ENCODE peak calls at places on chromosomes 1 and 21, in five cellular contexts. A is cardiac fibroblast, Y is WTC11, F is progenitor cell of endocrine pancreas, J is Calu3. O is an unnamed sample.

GRCh38 chr1:24199291-24199900 is 12.3 kb upstream of the IFNLR1 start:
- DNase-seq in Y (peak), J (peak), A (peak), F (peak), O (peak)

GRCh38 chr21:14773777-14774345 is 227.7 kb upstream of the SAMSN1 start:
- DNase-seq in J (peak), A (peak), Y (peak), F (no peak), O (peak)

GRCh38 chr1:83552820-83553219 is 446.1 kb downstream of the TTLL7 start:
- DNase-seq in J (no peak), F (no peak), A (no peak), Y (no peak), O (no peak)

GRCh38 chr1:166925791-166926483 is 49.4 kb downstream of the ILDR2 start:
- DNase-seq in A (peak), F (no peak), J (no peak), Y (no peak), O (no peak)

GRCh38 chr1:175314300-175314699 is 121.7 kb upstream of the KIAA0040 start:
- DNase-seq in F (no peak), A (no peak), Y (no peak), J (no peak), O (no peak)

GRCh38 chr1:47894718-47895393 is 102.3 kb downstream of the TRABD2B start:
- DNase-seq in Y (peak), J (peak), A (peak), F (no peak), O (no peak)

GRCh38 chr21:36535618-36536241 is 55.8 kb upstream of the CLDN14 start:
- DNase-seq in J (no peak), F (no peak), Y (no peak), A (no peak), O (no peak)

GRCh38 chr1:183675381-183675780 is 22.3 kb upstream of the APOBEC4 start:
- DNase-seq in J (no peak), F (no peak), A (no peak), Y (no peak), O (no peak)

GRCh38 chr1:109883248-109883955 is 27.2 kb upstream of the CSF1 start:
- DNase-seq in J (no peak), F (no peak), A (no peak), Y (no peak), O (no peak)

GRCh38 chr1:163296504-163296903 is 25.2 kb upstream of the NUF2 start:
- DNase-seq in A (no peak), F (no peak), Y (no peak), J (no peak), O (no peak)

GRCh38 chr1:53614231-53615021 is 124.5 kb downstream of the GLIS1 start:
- DNase-seq in F (no peak), Y (peak), J (no peak), A (no peak), O (no peak)

GRCh38 chr1:169486281-169486904 is 649 bp upstream of the SLC19A2 start:
- DNase-seq in J (no peak), F (no peak), Y (no peak), A (peak), O (no peak)

GRCh38 chr21:43362306-43362927 is 64.5 kb downstream of the SIK1 start:
- DNase-seq in Y (peak), A (peak), F (no peak), J (no peak), O (peak)

GRCh38 chr1:154866257-154866994 is 3.7 kb downstream of the KCNN3 start:
- DNase-seq in Y (no peak), F (no peak), A (peak), J (no peak), O (no peak)

GRCh38 chr1:243924588-243925349 is 74.7 kb upstream of the AKT3 start:
- DNase-seq in Y (no peak), A (peak), F (no peak), J (no peak), O (no peak)

GRCh38 chr1:102896286-102896685 is 212.0 kb downstream of the COL11A1 start:
- DNase-seq in F (no peak), Y (no peak), J (no peak), A (no peak), O (no peak)
- TF ChIP-seq CTCF in F (no peak), Y (no peak), J (no peak), A (no peak), O (no peak)

DNA sequence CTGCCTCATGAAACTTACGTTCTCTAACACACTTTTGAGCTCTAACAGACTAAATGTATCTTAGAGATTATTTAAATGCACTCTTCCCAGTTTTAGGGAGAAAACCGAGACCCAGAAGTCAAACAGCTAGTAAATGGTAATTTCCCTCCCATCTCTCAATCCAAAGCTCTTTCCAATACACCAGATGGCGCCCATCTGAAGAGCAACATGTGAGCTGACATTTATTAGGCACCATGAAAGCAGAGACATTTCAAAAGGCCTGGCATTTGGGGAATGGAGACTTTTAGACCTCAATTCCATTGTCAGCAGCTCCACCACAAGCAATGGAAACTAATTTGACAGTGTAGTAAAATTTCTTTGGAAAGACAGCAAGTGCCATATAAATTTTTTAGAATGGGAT is 191.4 kb downstream of the DAB1 start:
- DNase-seq in A (no peak), F (no peak), J (no peak), Y (no peak), O (no peak)
- TF ChIP-seq CTCF in A (no peak), F (no peak), J (no peak), Y (no peak), O (no peak)

DNA sequence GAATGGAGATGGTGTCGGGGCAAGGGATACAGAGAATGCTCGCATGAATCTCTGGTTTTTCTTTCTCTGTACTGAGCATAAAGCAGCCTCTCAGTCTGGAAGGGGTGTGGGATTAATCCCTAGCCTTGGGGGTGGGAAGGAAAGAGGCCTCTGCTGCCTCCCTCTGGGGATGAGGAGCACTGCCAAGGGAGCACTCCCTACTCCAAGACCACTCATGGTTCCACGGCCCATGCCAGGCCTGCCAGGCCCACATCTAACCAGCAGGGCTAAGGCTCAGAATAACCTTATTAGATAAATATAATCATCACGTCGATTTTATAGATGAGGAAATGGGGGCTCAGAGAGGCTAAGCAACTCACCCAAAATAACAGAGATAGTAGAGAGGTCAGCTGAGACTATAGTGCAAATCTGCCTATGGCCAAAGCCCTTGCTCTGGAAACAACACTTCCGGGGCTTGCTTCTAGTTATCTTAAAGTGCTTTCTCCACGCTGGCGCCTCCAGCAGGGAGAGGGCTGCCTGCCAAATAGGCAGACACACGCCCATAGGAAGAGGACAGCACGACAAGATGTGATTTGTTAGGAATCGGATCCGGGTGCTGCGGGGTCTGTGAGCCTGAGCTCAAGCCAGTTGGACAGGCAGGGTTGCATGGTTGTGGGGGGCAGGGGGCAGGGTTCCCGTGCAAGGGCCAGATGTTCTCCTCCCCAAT is 522 bp downstream of the TEX35 start:
- DNase-seq in J (no peak), A (peak), Y (peak), F (no peak), O (no peak)
- TF ChIP-seq CTCF in J (no peak), A (no peak), Y (no peak), F (no peak), O (no peak)

GRCh38 chr1:41444246-41444645 is 40.2 kb downstream of the EDN2 start:
- DNase-seq in A (no peak), F (no peak), J (no peak), Y (no peak), O (no peak)
- TF ChIP-seq CTCF in A (peak), F (no peak), J (no peak), Y (no peak), O (peak)

DNA sequence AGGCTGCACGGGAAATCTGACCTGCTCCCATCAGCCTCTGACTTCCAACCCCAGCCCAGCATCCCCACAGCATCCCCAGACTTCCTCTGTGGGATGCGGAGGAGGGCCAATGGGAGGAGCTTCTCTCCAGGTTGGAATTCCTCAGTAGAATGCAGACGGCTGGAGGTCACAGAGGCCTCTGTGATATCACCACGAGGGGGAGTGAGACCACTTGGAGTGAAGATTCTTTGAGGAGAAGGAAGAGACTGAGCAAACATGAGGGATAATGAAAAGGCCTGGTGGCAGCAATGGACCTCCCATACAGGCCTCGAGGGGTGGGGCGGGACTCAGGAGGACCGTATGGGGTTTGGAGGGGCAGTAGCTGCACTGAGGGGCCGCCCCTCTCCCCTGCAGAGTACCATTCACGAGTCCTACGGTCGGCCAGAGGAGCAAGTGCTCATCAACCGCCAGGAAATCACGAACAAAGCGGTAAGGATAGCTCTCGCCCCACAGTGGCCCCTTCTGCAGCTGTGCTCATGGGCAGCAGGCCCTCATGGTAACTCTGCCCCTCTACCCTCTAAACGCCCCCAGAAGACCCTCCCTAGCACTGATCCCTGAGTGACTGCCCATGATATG is at the start of gene CATSPER4:
- DNase-seq in J (no peak), A (peak), F (no peak), Y (peak), O (no peak)
- TF ChIP-seq CTCF in J (no peak), A (no peak), F (peak), Y (peak), O (peak)

GRCh38 chr1:174297351-174297750 is 138.0 kb downstream of the RABGAP1L start:
- DNase-seq in Y (peak), F (no peak), J (no peak), A (no peak), O (no peak)
- TF ChIP-seq CTCF in Y (no peak), F (no peak), J (no peak), A (no peak), O (no peak)

GRCh38 chr1:6099297-6099696 is 53.6 kb downstream of the KCNAB2 start:
- DNase-seq in Y (peak), J (no peak), F (no peak), A (no peak), O (no peak)
- TF ChIP-seq CTCF in Y (no peak), J (no peak), F (no peak), A (no peak), O (no peak)

GRCh38 chr1:119449964-119450363 is 35.0 kb downstream of the HSD3B2 start:
- DNase-seq in F (no peak), Y (peak), A (no peak), J (no peak), O (no peak)
- TF ChIP-seq CTCF in F (peak), Y (no peak), A (no peak), J (no peak), O (no peak)

O was measured in neural crest cell.